ENCODE peak calls at places on chromosome 15, in ten cellular contexts. Y is psoas muscle; B is gastrocnemius medialis; L is cardiac fibroblast; W is CD8-positive, alpha-beta T cell; I is tibial artery; P is mammary epithelial cell; U is astrocyte of the spinal cord; E is A549; M is epithelial cell of esophagus. H is an unnamed sample.

GRCh38 chr15:77810180-77810579 is 177.5 kb upstream of the LINGO1 start:
- DNase-seq in Y (no peak), B (no peak), L (peak), W (no peak), I (no peak), P (no peak), U (no peak), E (no peak), M (no peak), H (no peak)

GRCh38 chr15:62392411-62392810 is 227.3 kb upstream of the C2CD4B start:
- DNase-seq in Y (peak), B (peak), L (peak), W (no peak), I (no peak), P (no peak), U (peak), E (no peak), M (no peak), H (peak)

GRCh38 chr15:56325186-56325585 is 40.0 kb upstream of the TEX9 start:
- DNase-seq in Y (no peak), B (no peak), L (peak), W (no peak), I (no peak), P (peak), U (peak), E (no peak), M (peak), H (peak)

GRCh38 chr15:77576538-77576937 is 56.2 kb downstream of the LINGO1 start:
- DNase-seq in Y (no peak), B (no peak), L (no peak), W (no peak), I (no peak), P (no peak), U (no peak), E (no peak), M (no peak), H (no peak)

GRCh38 chr15:70492240-70493177 is 270.8 kb downstream of the UACA start:
- DNase-seq in Y (peak), B (peak), L (peak), W (peak), I (no peak), P (peak), U (peak), E (peak), M (peak), H (peak)

GRCh38 chr15:43086551-43086950 is 19.3 kb downstream of the UBR1 start:
- DNase-seq in Y (no peak), B (no peak), L (peak), W (no peak), I (no peak), P (no peak), U (peak), E (no peak), M (peak), H (peak)

GRCh38 chr15:87724330-87724729 is 532.2 kb downstream of the NTRK3 start:
- DNase-seq in Y (no peak), B (peak), L (no peak), W (no peak), I (peak), P (no peak), U (no peak), E (no peak), M (no peak), H (no peak)

GRCh38 chr15:70093481-70094309 is 4.0 kb downstream of the TLE3 start:
- DNase-seq in Y (no peak), B (peak), L (peak), W (no peak), I (peak), P (no peak), U (peak), E (no peak), M (peak), H (peak)

GRCh38 chr15:98003976-98004375 is 43.5 kb downstream of the ARRDC4 start:
- DNase-seq in Y (no peak), B (no peak), L (no peak), W (no peak), I (no peak), P (peak), U (no peak), E (no peak), M (peak), H (peak)

GRCh38 chr15:65408370-65409283 is 14.1 kb downstream of the IGDCC4 start:
- DNase-seq in Y (no peak), B (no peak), L (no peak), W (no peak), I (no peak), P (no peak), U (peak), E (no peak), M (no peak), H (no peak)

GRCh38 chr15:23439513-23439912 is 7.5 kb downstream of the GOLGA6L2 start:
- DNase-seq in Y (no peak), B (no peak), L (no peak), W (no peak), I (no peak), P (no peak), U (no peak), E (no peak), M (no peak), H (no peak)

GRCh38 chr15:67941643-67942315 is 101.9 kb upstream of the RNU6-1 start:
- DNase-seq in Y (no peak), B (no peak), L (peak), W (no peak), I (no peak), P (peak), U (no peak), E (no peak), M (peak), H (no peak)

GRCh38 chr15:48582472-48583235 is 62.9 kb downstream of the FBN1 start:
- DNase-seq in Y (no peak), B (no peak), L (peak), W (no peak), I (no peak), P (peak), U (peak), E (no peak), M (peak), H (peak)

GRCh38 chr15:78651007-78651406 is 10.0 kb upstream of the CHRNB4 start:
- DNase-seq in Y (no peak), B (no peak), L (no peak), W (no peak), I (no peak), P (no peak), U (no peak), E (no peak), M (no peak), H (no peak)

GRCh38 chr15:85750319-85750806 is 44.4 kb downstream of the KLHL25 start:
- DNase-seq in Y (peak), B (peak), L (no peak), W (no peak), I (peak), P (no peak), U (peak), E (no peak), M (no peak), H (peak)

GRCh38 chr15:99708563-99708962 is 24.7 kb downstream of the LYSMD4 start:
- DNase-seq in Y (peak), B (peak), L (peak), W (no peak), I (peak), P (peak), U (peak), E (peak), M (peak), H (peak)

GRCh38 chr15:23420806-23421575 is 26.1 kb downstream of the GOLGA6L2 start:
- DNase-seq in Y (no peak), B (no peak), L (no peak), W (no peak), I (peak), P (no peak), U (no peak), E (no peak), M (peak), H (peak)

GRCh38 chr15:82999905-83000671 is 11.4 kb downstream of the C15orf40 start:
- DNase-seq in Y (no peak), B (no peak), L (peak), W (no peak), I (no peak), P (peak), U (peak), E (peak), M (peak), H (peak)

GRCh38 chr15:68578960-68579935 is at the start of gene CORO2B:
- DNase-seq in Y (peak), B (no peak), L (peak), W (no peak), I (no peak), P (peak), U (peak), E (peak), M (peak), H (peak)

GRCh38 chr15:74399511-74400312 is 32.3 kb upstream of the CYP11A1 start:
- DNase-seq in Y (no peak), B (no peak), L (peak), W (peak), I (no peak), P (peak), U (peak), E (no peak), M (peak), H (peak)

GRCh38 chr15:74722591-74722990 is 2.7 kb downstream of the CYP1A1 start:
- DNase-seq in Y (no peak), B (no peak), L (no peak), W (no peak), I (no peak), P (no peak), U (no peak), E (no peak), M (no peak), H (no peak)

DNA sequence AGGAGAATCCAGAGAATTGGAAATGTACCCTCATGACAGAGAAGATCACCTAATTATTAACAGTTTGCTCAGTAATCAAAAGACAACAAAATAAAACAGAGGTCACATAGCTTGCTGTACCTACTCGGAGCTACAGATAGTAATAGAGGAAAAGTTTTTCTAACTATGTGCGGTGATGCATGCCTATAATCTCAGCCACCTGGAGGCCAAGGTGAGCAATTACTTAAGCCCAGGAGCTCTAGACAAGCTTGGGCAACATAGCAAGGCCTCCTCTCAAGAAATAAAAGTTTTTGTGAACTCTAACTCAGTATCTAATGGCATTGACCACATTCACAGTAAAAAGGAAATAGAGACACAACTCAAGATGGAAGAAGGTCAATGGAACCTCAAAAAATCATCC is 243.6 kb downstream of the ATP8B4 start:
- DNase-seq in Y (no peak), B (no peak), L (no peak), W (no peak), I (no peak), P (peak), U (no peak), E (no peak), M (peak), H (no peak)
- TF ChIP-seq CTCF in Y (no peak), B (no peak), L (no peak), W (no peak), I (no peak), P (peak), U (no peak), E (no peak), M (peak), H (no peak)

GRCh38 chr15:59616390-59616789 is 4.8 kb downstream of the GCNT3 start:
- DNase-seq in Y (no peak), B (no peak), L (no peak), W (no peak), I (no peak), P (no peak), U (no peak), E (no peak), M (peak), H (no peak)
- TF ChIP-seq CTCF in Y (no peak), B (no peak), L (no peak), W (no peak), I (no peak), P (no peak), U (no peak), E (peak), M (peak), H (no peak)

DNA sequence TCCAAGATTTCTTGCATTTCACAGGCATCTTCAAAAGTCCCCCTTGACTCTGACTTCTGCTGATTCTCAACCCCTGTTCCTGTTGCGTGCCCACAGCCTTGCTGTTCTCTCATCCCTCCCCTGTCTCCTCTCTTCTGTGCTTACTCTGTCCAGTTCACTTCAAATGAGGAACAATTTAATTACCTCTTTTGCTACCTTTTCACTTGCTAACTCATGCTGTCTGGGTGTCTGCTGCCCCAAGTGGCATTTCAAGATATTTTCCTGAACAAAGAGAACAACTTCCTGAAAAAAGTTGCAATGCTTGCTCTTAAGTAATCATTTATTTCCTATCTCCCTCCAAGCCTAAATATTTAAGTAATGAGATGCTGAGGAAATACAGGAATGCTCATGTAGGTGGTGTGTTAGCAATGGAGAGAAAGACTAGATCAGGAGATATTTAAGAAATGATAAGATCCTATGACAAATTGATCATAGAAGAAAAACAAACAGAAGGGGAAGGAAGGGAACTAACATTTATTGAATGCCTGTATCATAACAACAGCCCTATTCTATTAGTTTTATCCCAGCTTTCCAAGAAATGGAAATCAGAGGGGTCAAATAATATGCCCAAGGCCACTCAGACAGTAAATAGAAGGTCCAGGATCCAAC is 42.2 kb downstream of the SV2B start:
- DNase-seq in Y (no peak), B (no peak), L (peak), W (no peak), I (no peak), P (peak), U (no peak), E (peak), M (peak), H (no peak)
- TF ChIP-seq CTCF in Y (no peak), B (peak), L (no peak), W (peak), I (no peak), P (peak), U (peak), E (peak), M (peak), H (peak)

DNA sequence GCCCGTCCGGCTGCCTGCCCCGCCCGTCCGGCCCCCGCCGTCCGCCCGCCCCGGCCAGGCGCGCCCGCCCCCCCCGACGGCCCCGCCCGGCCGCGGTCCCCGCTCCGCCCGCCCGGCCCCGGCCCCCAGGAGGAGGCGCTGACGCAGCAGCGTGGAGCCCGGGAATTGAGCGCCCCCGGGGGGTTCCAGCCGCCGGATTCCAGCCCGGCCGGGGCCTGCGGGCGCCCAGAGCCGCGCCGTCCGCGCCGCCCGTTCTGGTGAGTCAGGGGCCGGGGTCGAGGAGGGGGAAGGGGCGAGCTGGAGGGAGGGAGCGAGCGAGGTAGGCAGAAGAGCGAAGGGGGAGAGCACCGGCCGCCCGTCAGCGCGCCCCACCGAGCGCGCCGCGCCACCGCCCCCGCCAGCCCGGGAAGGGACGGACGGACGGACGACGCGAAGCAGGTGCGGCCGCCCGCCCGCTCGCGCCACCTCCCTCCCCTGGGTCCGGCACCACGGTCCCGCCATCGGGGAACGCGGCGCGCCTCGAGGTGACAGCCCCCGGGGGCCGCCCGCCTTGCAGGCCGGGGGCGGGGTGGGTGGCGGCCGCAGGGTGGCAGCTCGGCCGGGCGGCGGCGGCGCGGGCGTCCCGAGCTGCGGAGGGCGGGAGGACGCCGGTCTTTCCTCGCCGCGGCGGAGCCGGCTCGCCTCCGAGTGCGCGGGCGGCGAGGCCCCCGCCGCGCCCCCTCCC is 421 bp downstream of the BAHD1 start:
- DNase-seq in Y (no peak), B (no peak), L (no peak), W (no peak), I (no peak), P (no peak), U (no peak), E (peak), M (no peak), H (no peak)
- TF ChIP-seq CTCF in Y (no peak), B (no peak), L (no peak), W (no peak), I (no peak), P (no peak), U (peak), E (no peak), M (no peak), H (peak)

H was measured in AG10803.